ENCODE peak calls at places on chromosome 4, in seven cellular contexts. Y is suprapubic skin, V is HCT116, L is transverse colon, E is spleen, D is stomach, W is K562. B is an unnamed sample. For H3K9me3, the result is how much of the 10 kb centered on the place peaks cover.

GRCh38 chr4:187075514-187075913 is 351.9 kb upstream of the FAT1 start:
- DNase-seq in Y (no peak), V (no peak), L (no peak), E (no peak), D (no peak), W (no peak), B (no peak)

GRCh38 chr4:144176476-144176875 is 36.0 kb upstream of the GYPA start:
- DNase-seq in Y (no peak), V (no peak), L (no peak), E (no peak), D (no peak), W (no peak), B (no peak)

GRCh38 chr4:16609170-16609758 is 289.2 kb downstream of the LDB2 start:
- DNase-seq in Y (no peak), V (no peak), L (no peak), E (no peak), D (no peak), W (no peak), B (no peak)

GRCh38 chr4:21790437-21791029 is 158.0 kb downstream of the KCNIP4 start:
- DNase-seq in Y (no peak), V (peak), L (no peak), E (no peak), D (no peak), W (peak), B (no peak)

GRCh38 chr4:4472344-4472958 is 69.4 kb downstream of the STX18 start:
- DNase-seq in Y (no peak), V (no peak), L (no peak), E (no peak), D (no peak), W (no peak), B (no peak)

GRCh38 chr4:124118061-124118460 is 594.5 kb downstream of the ANKRD50 start:
- DNase-seq in Y (no peak), V (no peak), L (no peak), E (no peak), D (no peak), W (no peak), B (no peak)

GRCh38 chr4:146076081-146076480 is 99.4 kb upstream of the LSM6 start:
- DNase-seq in Y (no peak), V (no peak), L (no peak), E (no peak), D (no peak), W (no peak), B (no peak)

GRCh38 chr4:145930592-145930991 is 8.0 kb downstream of the ZNF827 start:
- DNase-seq in Y (no peak), V (no peak), L (no peak), E (no peak), D (no peak), W (no peak), B (no peak)

DNA sequence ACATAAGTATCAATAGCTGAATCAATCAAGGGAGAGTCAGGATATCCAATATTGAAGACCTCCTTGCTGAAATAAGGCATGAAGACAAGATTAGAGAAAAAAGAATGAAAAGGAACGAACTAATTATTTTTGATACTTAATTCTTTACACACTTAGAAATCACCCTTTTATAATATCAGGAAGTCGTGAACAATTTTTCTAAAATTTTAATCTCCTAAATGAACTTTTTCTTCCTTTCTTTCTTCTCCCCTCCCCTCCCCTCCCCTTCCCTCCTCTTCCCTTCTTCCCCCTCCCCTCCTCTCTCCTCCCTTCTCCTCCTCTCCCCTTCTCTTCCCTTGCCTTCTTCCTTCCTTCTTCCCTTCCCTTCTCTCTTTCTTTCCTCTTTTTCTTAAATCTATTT is 872.1 kb upstream of the PCDH10 start:
- DNase-seq in Y (no peak), V (no peak), L (no peak), E (no peak), D (no peak), W (no peak), B (no peak)
- H3K9me3 ChIP-seq in Y (under half), V (under half), L (under half), E (under half), D (under half), W (under half), B (under half)

DNA sequence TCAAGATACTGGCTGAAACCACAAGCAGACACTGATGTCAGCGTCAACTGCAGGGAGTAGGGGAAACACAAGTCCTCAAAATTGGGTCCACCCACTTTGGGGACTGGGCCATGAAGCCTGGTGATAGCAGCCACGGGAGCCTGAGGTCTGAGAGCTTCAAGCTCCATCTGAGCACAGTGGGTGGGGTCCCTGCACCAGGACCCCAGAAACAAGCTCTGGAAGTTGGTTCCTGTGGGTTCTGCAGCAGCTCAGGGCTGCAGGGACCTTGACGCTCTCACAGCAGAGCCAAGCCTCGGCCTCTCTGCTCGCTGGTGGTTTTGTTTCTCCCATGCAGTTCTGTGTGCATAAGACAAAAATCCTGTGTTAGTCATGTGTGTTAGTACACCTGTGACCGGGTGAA is 54.5 kb downstream of the CPLX1 start:
- DNase-seq in Y (no peak), V (no peak), L (no peak), E (no peak), D (no peak), W (no peak), B (no peak)
- TF ChIP-seq POLR2A in Y (no peak), V (no peak), L (no peak), E (no peak), D (no peak), W (peak), B (no peak)

GRCh38 chr4:106587558-106587957 is 219.0 kb upstream of the GIMD1 start:
- DNase-seq in Y (no peak), V (no peak), L (no peak), E (no peak), D (no peak), W (no peak), B (no peak)
- TF ChIP-seq POLR2AphosphoS5 in Y (no peak), V (no peak), L (no peak), E (no peak), D (no peak), W (no peak), B (peak)

GRCh38 chr4:165839615-165840333 is 33.3 kb upstream of the TLL1 start:
- DNase-seq in Y (no peak), V (no peak), L (no peak), E (no peak), D (no peak), W (no peak), B (no peak)
- H3K9me3 ChIP-seq in Y (under half), V (under half), L (under half), E (under half), D (under half), W (under half), B (under half)

GRCh38 chr4:85478576-85478975 is 3.6 kb downstream of the ARHGAP24 start:
- DNase-seq in Y (no peak), V (no peak), L (no peak), E (no peak), D (no peak), W (no peak), B (no peak)

GRCh38 chr4:85474356-85474755 is 594 bp upstream of the ARHGAP24 start:
- DNase-seq in Y (no peak), V (no peak), L (no peak), E (no peak), D (no peak), W (no peak), B (no peak)

GRCh38 chr4:85475631-85476233 is 782 bp downstream of the ARHGAP24 start:
- DNase-seq in Y (no peak), V (no peak), L (no peak), E (no peak), D (no peak), W (no peak), B (no peak)

GRCh38 chr4:85477538-85477937 is 2.6 kb downstream of the ARHGAP24 start:
- DNase-seq in Y (no peak), V (no peak), L (no peak), E (no peak), D (no peak), W (no peak), B (no peak)

DNA sequence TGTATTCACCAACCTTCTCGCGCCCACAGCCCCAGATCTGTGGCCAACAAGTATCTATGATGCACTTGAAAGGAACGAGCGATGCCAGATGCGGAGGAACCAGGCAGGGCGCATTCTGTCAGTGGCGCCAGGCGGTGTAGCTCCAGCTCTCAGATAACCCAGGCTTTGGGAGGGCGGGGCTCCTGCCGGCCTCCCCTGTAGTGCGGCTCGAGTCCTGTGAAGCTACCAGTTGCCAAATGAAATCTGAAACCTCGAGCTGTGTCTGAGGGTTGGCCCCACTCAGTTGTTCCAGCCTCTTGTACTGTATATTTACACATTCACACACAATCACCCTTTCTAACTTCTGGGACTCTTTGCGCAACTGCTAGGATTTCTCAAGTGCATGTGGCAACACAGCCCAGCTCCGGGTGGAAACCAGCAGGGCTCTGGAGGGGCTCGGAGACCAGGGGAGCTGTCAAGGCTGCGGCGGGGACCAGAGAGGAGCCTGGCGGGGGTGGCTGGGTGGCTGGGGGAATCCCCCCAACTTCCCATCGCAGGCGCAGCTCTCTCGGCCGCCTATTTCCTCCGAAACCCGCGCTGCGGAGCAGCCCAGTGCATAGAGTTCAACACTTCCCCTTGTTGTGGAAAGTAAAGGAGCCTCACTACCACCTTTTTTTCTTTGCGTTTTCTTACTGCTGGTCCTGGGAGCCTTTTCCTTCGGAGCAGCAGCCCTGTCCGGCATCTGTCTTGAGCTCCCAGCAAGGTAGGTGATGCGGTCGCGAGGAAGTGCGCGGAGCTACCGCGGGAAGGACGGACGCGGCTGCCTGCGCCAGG is at the start of gene ARHGAP24:
- DNase-seq in Y (peak), V (peak), L (peak), E (peak), D (peak), W (peak), B (peak)
- TF ChIP-seq POLR2A in Y (peak), V (no peak), L (peak), E (no peak), D (no peak), W (no peak), B (no peak)

GRCh38 chr4:40200881-40201797 is 4.3 kb downstream of the RHOH start:
- DNase-seq in Y (no peak), V (no peak), L (no peak), E (no peak), D (no peak), W (peak), B (no peak)

GRCh38 chr4:40199999-40200880 is 3.4 kb downstream of the RHOH start:
- DNase-seq in Y (no peak), V (no peak), L (peak), E (no peak), D (peak), W (peak), B (no peak)

GRCh38 chr4:40197879-40198689 is 1.3 kb downstream of the RHOH start:
- DNase-seq in Y (no peak), V (no peak), L (peak), E (no peak), D (no peak), W (peak), B (no peak)

GRCh38 chr4:40196724-40197281 is at the start of gene RHOH:
- DNase-seq in Y (no peak), V (no peak), L (peak), E (peak), D (peak), W (peak), B (no peak)

DNA sequence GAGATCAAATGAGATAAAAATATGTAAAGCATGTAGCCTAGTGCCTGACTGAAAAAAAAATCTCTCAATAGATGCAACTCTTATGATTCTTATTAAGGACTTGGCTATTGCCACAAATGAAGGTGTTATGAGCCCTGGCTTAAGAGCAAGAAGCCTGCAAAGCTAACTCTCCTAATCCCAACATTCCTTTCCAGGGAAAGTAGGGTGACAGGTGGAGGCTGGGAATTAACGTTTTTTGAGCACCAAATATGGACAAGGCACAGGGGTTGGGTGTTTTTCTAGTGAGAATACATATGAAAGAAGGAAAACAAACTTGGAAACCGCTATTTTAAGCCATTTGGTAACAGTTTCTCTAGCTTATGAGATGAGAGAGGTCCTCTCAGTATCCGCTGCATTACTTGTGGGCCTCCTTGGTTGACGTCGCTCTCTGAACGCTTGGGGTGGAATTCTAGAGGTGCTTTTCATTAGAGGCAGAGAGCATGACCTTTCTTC is 2.4 kb downstream of the RHOH start:
- DNase-seq in Y (no peak), V (no peak), L (no peak), E (no peak), D (no peak), W (peak), B (no peak)
- TF ChIP-seq POLR2AphosphoS5 in Y (no peak), V (no peak), L (no peak), E (no peak), D (no peak), W (no peak), B (no peak)

GRCh38 chr4:87732033-87732770 is 67.2 kb upstream of the IBSP start:
- DNase-seq in Y (no peak), V (no peak), L (no peak), E (no peak), D (no peak), W (no peak), B (no peak)
- H3K9me3 ChIP-seq in Y (under half), V (under half), L (under half), E (under half), D (under half), W (under half), B (under half)

GRCh38 chr4:2008921-2009650 is at the start of gene NELFA:
- DNase-seq in Y (peak), V (peak), L (peak), E (peak), D (peak), W (peak), B (peak)
- TF ChIP-seq POLR2A in Y (no peak), V (peak), L (peak), E (no peak), D (peak), W (peak), B (peak)

GRCh38 chr4:65839288-65839919 is 169.1 kb upstream of the EPHA5 start:
- DNase-seq in Y (no peak), V (no peak), L (no peak), E (no peak), D (no peak), W (no peak), B (no peak)

DNA sequence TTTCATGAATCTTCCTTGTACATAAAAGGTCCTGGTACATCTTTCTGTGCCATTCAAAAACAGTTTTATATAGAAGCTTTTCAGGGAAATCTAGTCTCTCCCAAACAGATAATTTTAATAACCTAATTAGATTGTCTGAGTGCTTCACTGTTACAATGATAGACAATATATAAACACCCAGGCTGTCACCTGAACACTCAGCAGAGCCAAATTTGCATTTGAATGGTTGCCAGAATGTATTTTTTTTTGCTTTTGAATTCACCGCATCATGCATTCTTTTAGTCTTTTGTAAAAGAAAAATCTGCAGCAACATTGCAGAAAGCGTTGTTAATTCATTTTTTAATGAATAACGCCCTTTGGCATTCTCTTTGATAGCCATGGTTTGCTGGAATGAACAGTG is 174.9 kb upstream of the EPHA5 start:
- DNase-seq in Y (no peak), V (no peak), L (no peak), E (no peak), D (no peak), W (no peak), B (no peak)
- TF ChIP-seq POLR2AphosphoS5 in Y (no peak), V (no peak), L (no peak), E (no peak), D (no peak), W (no peak), B (no peak)

GRCh38 chr4:19134685-19135084 is 1113.1 kb upstream of the LCORL start:
- DNase-seq in Y (no peak), V (no peak), L (no peak), E (no peak), D (no peak), W (no peak), B (no peak)
- H3K9me3 ChIP-seq in Y (under half), V (under half), L (under half), E (under half), D (under half), W (under half), B (under half)

B was measured in prostate gland.